ENCODE peak calls at places on chromosome 20, in four cellular contexts. Z is HT-29; I is Peyer's patch; C is stimulated activated effector memory CD8-positive, alpha-beta T cell treated with anti-CD3 and anti-CD28 coated beads, Interleukin-12 subunit alpha, Interleukin-12 subunit beta, amount 100 ng/mL, for 72 hours. Y is an unnamed sample.

GRCh38 chr20:24955045-24955444 is 6.0 kb downstream of the CST7 start:
- DNase-seq in Z (no peak), I (no peak), C (no peak), Y (no peak)

GRCh38 chr20:1130849-1131248 is 12.4 kb downstream of the PSMF1 start:
- DNase-seq in Z (no peak), I (no peak), C (no peak), Y (no peak)

GRCh38 chr20:62133864-62134263 is 9.3 kb downstream of the PSMA7 start:
- DNase-seq in Z (no peak), I (no peak), C (no peak), Y (no peak)

GRCh38 chr20:51569815-51570741 is 27.6 kb upstream of the NFATC2 start:
- DNase-seq in Z (no peak), I (no peak), C (no peak), Y (no peak)

GRCh38 chr20:58233881-58234528 is 5.6 kb upstream of the ANKRD60 start:
- DNase-seq in Z (peak), I (no peak), C (peak), Y (peak)

GRCh38 chr20:57662028-57662312 is 41.7 kb upstream of the ZBP1 start:
- DNase-seq in Z (no peak), I (no peak), C (no peak), Y (no peak)

GRCh38 chr20:1900321-1900791 is 5.1 kb downstream of the SIRPA start:
- DNase-seq in Z (peak), I (no peak), C (no peak), Y (peak)

GRCh38 chr20:48791014-48791413 is 36.8 kb downstream of the PREX1 start:
- DNase-seq in Z (peak), I (peak), C (no peak), Y (no peak)

GRCh38 chr20:11229772-11230171 is 556.0 kb upstream of the JAG1 start:
- DNase-seq in Z (peak), I (no peak), C (no peak), Y (no peak)

GRCh38 chr20:3843490-3843889 is 3.1 kb upstream of the MAVS start:
- DNase-seq in Z (no peak), I (no peak), C (no peak), Y (no peak)

GRCh38 chr20:35901678-35902544 is 52.4 kb downstream of the SCAND1 start:
- DNase-seq in Z (no peak), I (no peak), C (no peak), Y (no peak)

GRCh38 chr20:61694666-61695065 is 371.0 kb downstream of the TAF4 start:
- DNase-seq in Z (no peak), I (no peak), C (no peak), Y (no peak)

GRCh38 chr20:36493013-36493800 is 48.1 kb upstream of the MYL9 start:
- DNase-seq in Z (no peak), I (peak), C (no peak), Y (no peak)

GRCh38 chr20:56215115-56215514 is 33.4 kb upstream of the MC3R start:
- DNase-seq in Z (no peak), I (no peak), C (no peak), Y (no peak)

GRCh38 chr20:62367483-62368302 is 581 bp upstream of the LAMA5 start:
- DNase-seq in Z (peak), I (no peak), C (no peak), Y (no peak)

GRCh38 chr20:2507464-2507863 is 1.3 kb downstream of the ZNF343 start:
- DNase-seq in Z (no peak), I (no peak), C (no peak), Y (no peak)

GRCh38 chr20:24842591-24843442 is 106.3 kb upstream of the CST7 start:
- DNase-seq in Z (no peak), I (no peak), C (no peak), Y (no peak)

GRCh38 chr20:62822239-62822787 is 5.5 kb downstream of the COL9A3 start:
- DNase-seq in Z (no peak), I (no peak), C (no peak), Y (no peak)

GRCh38 chr20:20734475-20734948 is 22.1 kb upstream of the RALGAPA2 start:
- DNase-seq in Z (no peak), I (no peak), C (no peak), Y (no peak)

GRCh38 chr20:50545123-50545522 is 34.9 kb downstream of the PTPN1 start:
- DNase-seq in Z (no peak), I (no peak), C (no peak), Y (no peak)

GRCh38 chr20:19786311-19786710 is 28.3 kb downstream of the RIN2 start:
- DNase-seq in Z (no peak), I (no peak), C (no peak), Y (no peak)

GRCh38 chr20:2750343-2751251 is 49.8 kb downstream of the CPXM1 start:
- DNase-seq in Z (peak), I (peak), C (no peak), Y (no peak)

GRCh38 chr20:8652396-8652795 is 416.5 kb upstream of the PLCB4 start:
- DNase-seq in Z (no peak), I (no peak), C (no peak), Y (no peak)

GRCh38 chr20:24109008-24109407 is 120.4 kb upstream of the GGTLC1 start:
- DNase-seq in Z (no peak), I (no peak), C (peak), Y (no peak)

GRCh38 chr20:49479785-49480184 is 2.7 kb downstream of the KCNB1 start:
- DNase-seq in Z (peak), I (no peak), C (no peak), Y (no peak)

GRCh38 chr20:24469116-24470030 is at the start of gene SYNDIG1:
- DNase-seq in Z (no peak), I (no peak), C (no peak), Y (peak)

GRCh38 chr20:4805663-4806449 is 84.1 kb downstream of the PRND start:
- DNase-seq in Z (no peak), I (no peak), C (no peak), Y (no peak)

Y was measured in progenitor cell of endocrine pancreas.